ENCODE peak calls at places on chromosome 18, in four cellular contexts. B, W, X and H are unnamed samples.

GRCh38 chr18:31429623-31430022 is 17.9 kb upstream of the DSG3 start:
- DNase-seq in B (no peak), W (no peak), X (no peak), H (no peak)

GRCh38 chr18:67854340-67854739 is 337.8 kb upstream of the DSEL start:
- DNase-seq in B (no peak), W (peak; percentile 34), X (no peak), H (no peak)

GRCh38 chr18:12628706-12629702 is 28.9 kb downstream of the SPIRE1 start:
- DNase-seq in B (no peak), W (peak; percentile 66), X (no peak), H (no peak)

GRCh38 chr18:5895300-5895885 is at the start of gene TMEM200C:
- DNase-seq in B (peak; percentile 51), W (peak; percentile 34), X (no peak), H (no peak)

GRCh38 chr18:77529492-77529891 is 279.8 kb downstream of the GALR1 start:
- DNase-seq in B (no peak), W (no peak), X (no peak), H (no peak)

GRCh38 chr18:42509702-42510424 is 554.8 kb downstream of the PIK3C3 start:
- DNase-seq in B (no peak), W (no peak), X (no peak), H (no peak)

GRCh38 chr18:32937007-32937540 is 164.3 kb upstream of the KLHL14 start:
- DNase-seq in B (no peak), W (no peak), X (no peak), H (no peak)

GRCh38 chr18:63237911-63238710 is 81.5 kb downstream of the BCL2 start:
- DNase-seq in B (no peak), W (peak; percentile 96), X (peak; percentile 78), H (peak; percentile 83)

GRCh38 chr18:50089702-50090101 is 105.2 kb downstream of the MYO5B start:
- DNase-seq in B (no peak), W (no peak), X (no peak), H (no peak)

GRCh38 chr18:59846814-59847490 is 52.8 kb upstream of the PMAIP1 start:
- DNase-seq in B (no peak), W (peak; percentile 53), X (no peak), H (peak; percentile 63)

GRCh38 chr18:28715206-28715605 is 538.3 kb upstream of the CDH2 start:
- DNase-seq in B (no peak), W (no peak), X (no peak), H (no peak)

GRCh38 chr18:45854036-45854586 is 28.6 kb downstream of the SIGLEC15 start:
- DNase-seq in B (no peak), W (no peak), X (no peak), H (no peak)
- H3K4me3 ChIP-seq in B (no peak overlapping the region), W (no peak overlapping the region), X (no peak overlapping the region), H (no peak overlapping the region)

DNA sequence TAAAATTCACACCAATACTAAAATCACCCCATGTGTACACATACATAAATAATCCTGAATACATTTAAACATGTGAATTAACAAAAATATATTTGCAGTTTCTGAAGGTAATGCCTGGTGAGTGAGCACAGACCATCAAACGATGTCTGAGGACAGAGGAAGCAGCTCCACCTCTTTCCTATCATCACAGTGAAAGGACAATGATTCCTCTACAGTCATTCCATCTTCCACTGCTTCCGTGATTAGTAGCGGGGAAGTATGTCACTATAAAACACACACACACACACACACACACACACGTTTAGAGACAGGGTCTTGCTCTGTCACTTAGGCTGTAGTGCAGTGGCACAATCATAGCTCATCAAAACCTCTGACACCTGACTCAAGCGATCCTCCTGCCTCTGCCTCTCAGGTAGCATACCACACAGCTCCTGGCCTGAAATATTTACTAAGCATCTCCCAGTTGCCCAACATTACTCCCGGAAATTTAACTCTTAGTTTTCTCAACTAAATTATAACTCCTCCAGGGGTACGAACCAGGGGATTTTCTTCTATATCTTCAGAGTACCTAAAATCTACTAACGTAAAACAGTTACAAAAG is 12.8 kb downstream of the FAM210A start:
- DNase-seq in B (no peak), W (no peak), X (no peak), H (no peak)
- H3K9me3 ChIP-seq in B (peaks cover 6% of the 10 kb centered on the region), W (no peaks in the 10 kb centered on the region), X (no peaks in the 10 kb centered on the region), H (peaks cover 12% of the 10 kb centered on the region)

GRCh38 chr18:23587220-23587642 is 925 bp upstream of the NPC1 start:
- DNase-seq in B (no peak), W (no peak), X (no peak), H (no peak)
- H3K4me3 ChIP-seq in B (peak overlapping the region; percentile 89), W (peak overlapping the region; percentile 49), X (peak overlapping the region; percentile 97), H (peak overlapping the region; percentile 74)

GRCh38 chr18:80022613-80023012 is 11.6 kb upstream of the RBFA start:
- DNase-seq in B (no peak), W (peak; percentile 50), X (peak; percentile 33), H (no peak)
- H3K9me3 ChIP-seq in B (peaks cover 73% of the 10 kb centered on the region), W (no peaks in the 10 kb centered on the region), X (peaks cover 7% of the 10 kb centered on the region), H (peaks cover 30% of the 10 kb centered on the region)

DNA sequence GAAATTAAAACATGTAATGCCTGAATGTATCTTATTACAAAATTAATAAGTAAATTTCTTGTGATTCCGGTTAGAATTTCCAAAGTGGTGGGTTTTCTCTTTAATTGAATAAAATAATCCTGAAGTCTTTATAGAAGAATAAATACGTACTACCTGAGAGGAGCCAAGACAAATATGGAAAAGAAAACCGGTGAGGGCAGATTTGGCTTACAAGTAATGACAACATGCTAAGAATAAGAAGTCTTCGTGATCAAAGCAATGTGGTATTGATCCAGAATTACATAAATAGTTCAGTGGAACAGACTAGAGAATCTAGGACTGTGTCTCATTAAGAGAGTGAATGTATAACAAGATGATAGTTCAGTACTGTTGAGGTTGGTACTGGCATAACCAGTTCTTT is 167.5 kb downstream of the NEDD4L start:
- DNase-seq in B (no peak), W (no peak), X (no peak), H (no peak)
- H3K4me3 ChIP-seq in B (no peak overlapping the region), W (no peak overlapping the region), X (no peak overlapping the region), H (no peak overlapping the region)

DNA sequence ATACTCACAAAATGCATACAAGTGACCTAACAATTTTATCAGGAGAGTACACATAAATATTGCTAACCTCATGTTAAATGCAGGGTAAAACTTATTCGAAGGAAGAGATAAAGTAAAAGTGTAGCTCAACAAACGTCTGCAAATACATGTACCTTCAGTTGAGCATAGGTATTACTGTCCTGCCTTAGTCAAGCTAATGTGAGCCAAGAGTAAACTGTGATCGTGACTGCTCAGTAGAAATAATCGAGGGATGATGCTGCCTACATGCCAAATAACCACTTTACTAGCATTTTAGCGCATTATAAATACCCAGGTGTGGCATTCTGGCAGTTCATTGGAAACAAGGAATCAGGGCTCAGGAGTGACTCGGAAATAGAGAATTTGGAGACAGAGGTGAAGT is 779.5 kb downstream of the SOCS6 start:
- DNase-seq in B (no peak), W (no peak), X (no peak), H (no peak)
- H3K9me3 ChIP-seq in B (no peaks in the 10 kb centered on the region), W (no peaks in the 10 kb centered on the region), X (no peaks in the 10 kb centered on the region), H (no peaks in the 10 kb centered on the region)